ENCODE peak calls at places on chromosomes 2 and 18, in six cellular contexts. K is stomach, R is adipocyte, W is PC-3, Y is HCT116, M is heart left ventricle. V is an unnamed sample.

GRCh38 chr18:41075212-41075611 is 879.8 kb upstream of the PIK3C3 start:
- DNase-seq in Y (no peak), W (peak), K (no peak), R (peak), M (no peak), V (peak)

GRCh38 chr18:11553098-11553940 is 56.1 kb upstream of the SLC35G4 start:
- DNase-seq in Y (peak), M (no peak), K (no peak), W (peak), R (peak), V (peak)

GRCh38 chr2:195304310-195304709 is 352.7 kb upstream of the SLC39A10 start:
- DNase-seq in M (no peak), Y (peak), K (no peak), W (peak), R (no peak), V (peak)

GRCh38 chr18:44410740-44411139 is 269.9 kb upstream of the SETBP1 start:
- DNase-seq in Y (no peak), M (no peak), W (no peak), K (no peak), R (no peak), V (no peak)

GRCh38 chr18:35183846-35184245 is 57.0 kb upstream of the ZNF397 start:
- DNase-seq in R (peak), W (no peak), M (no peak), K (no peak), Y (no peak), V (no peak)

GRCh38 chr2:17181051-17181450 is 337.2 kb downstream of the RAD51AP2 start:
- DNase-seq in M (no peak), W (no peak), Y (no peak), R (no peak), K (no peak), V (no peak)

GRCh38 chr2:176812376-176812775 is 400.2 kb upstream of the HNRNPA3 start:
- DNase-seq in K (no peak), W (no peak), R (no peak), Y (no peak), M (no peak), V (no peak)

GRCh38 chr2:231144896-231145295 is 20.1 kb upstream of the HTR2B start:
- DNase-seq in W (no peak), R (no peak), K (no peak), Y (no peak), M (no peak), V (no peak)

GRCh38 chr2:98604547-98604946 is 3.8 kb downstream of the COA5 start:
- DNase-seq in M (no peak), W (peak), R (peak), K (no peak), Y (no peak), V (no peak)

GRCh38 chr2:75710220-75710576 is 517 bp downstream of the GCFC2 start:
- DNase-seq in K (no peak), Y (no peak), W (no peak), M (no peak), R (no peak), V (peak)

GRCh38 chr2:11498543-11499034 is 32.6 kb upstream of the E2F6 start:
- DNase-seq in Y (no peak), M (peak), W (peak), K (peak), R (no peak), V (no peak)

GRCh38 chr2:38315707-38316333 is 61.3 kb downstream of the ATL2 start:
- DNase-seq in M (no peak), R (peak), Y (peak), K (no peak), W (peak), V (peak)

GRCh38 chr2:229641676-229642075 is 72.7 kb downstream of the DNER start:
- DNase-seq in Y (no peak), W (no peak), K (no peak), M (no peak), R (no peak), V (no peak)

GRCh38 chr2:85537600-85538506 is 1.1 kb upstream of the MAT2A start:
- DNase-seq in R (peak), K (peak), W (peak), M (peak), Y (no peak), V (no peak)

GRCh38 chr2:150587547-150588209 is 100.2 kb upstream of the RND3 start:
- DNase-seq in Y (no peak), M (no peak), W (no peak), R (peak), K (no peak), V (no peak)

GRCh38 chr2:240600451-240600961 is 14.0 kb downstream of the CAPN10 start:
- DNase-seq in Y (no peak), R (no peak), W (no peak), M (no peak), K (no peak), V (no peak)

GRCh38 chr2:35591886-35592285 is 763.7 kb upstream of the CRIM1 start:
- DNase-seq in M (no peak), Y (no peak), R (no peak), W (no peak), K (no peak), V (no peak)

GRCh38 chr2:234708717-234709116 is 211.8 kb upstream of the ARL4C start:
- DNase-seq in W (no peak), K (no peak), M (no peak), R (no peak), Y (no peak), V (no peak)

GRCh38 chr2:234710066-234710465 is 213.2 kb upstream of the ARL4C start:
- DNase-seq in R (no peak), M (no peak), Y (no peak), W (no peak), K (no peak), V (peak)

GRCh38 chr2:234712421-234712935 is 215.6 kb upstream of the ARL4C start:
- DNase-seq in W (no peak), M (no peak), K (no peak), Y (no peak), R (no peak), V (no peak)

GRCh38 chr2:234711308-234711707 is 214.4 kb upstream of the ARL4C start:
- DNase-seq in K (no peak), Y (no peak), M (no peak), W (no peak), R (no peak), V (no peak)

DNA sequence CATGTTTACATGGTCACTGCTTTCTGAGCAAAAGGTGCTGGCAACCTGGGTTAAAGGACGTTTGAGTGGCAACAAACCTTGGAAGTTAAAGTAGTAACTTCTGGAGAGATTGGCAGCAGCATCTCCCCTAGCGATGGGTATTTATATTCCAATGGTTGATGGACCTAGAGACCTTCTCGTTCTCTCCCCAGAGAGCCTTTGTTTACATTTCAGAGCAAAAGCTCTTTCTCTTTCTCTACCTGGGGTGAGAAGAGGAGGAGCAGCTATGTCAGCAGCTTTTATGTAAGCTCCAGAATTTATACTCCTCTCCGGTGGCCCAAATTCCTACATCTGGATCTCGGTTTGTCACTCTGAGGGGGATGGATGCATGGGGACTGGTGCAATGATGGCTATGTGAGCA is 213.7 kb upstream of the ARL4C start:
- DNase-seq in M (no peak), W (no peak), Y (no peak), R (no peak), K (no peak), V (no peak)
- H3K4me3 ChIP-seq in M (no peak), W (no peak), Y (no peak), R (no peak), K (no peak), V (no peak)

DNA sequence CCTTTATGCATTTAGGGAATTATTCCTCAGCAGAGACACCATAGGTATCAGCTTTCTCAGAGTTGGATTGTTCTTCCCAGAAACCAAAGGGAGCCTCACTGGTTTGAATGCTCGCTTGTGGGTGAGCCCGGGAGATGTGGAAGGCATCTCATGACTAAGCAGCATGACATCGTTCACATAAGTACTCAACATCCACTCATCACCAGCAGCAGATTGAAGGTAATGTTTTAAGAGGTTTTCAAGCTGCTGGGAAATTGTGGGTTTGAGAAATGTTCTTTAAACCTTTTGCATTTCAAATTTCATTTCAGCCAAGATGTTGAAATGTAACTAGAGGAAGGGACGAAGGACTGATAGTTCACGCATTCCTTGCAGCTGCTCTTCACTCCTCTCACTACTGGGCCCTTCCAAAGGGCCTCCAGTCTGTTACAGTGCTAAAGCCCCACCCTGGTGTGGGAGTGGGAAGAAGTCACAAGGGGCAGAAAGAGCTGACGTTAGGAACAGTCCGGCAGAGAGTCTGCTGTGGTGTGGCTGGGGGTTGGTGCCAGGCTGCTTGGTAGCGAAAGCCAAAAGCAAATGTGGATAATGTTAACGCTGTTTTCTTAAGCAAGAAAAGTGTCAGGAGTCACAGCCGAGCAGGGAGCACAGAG is 324.5 kb upstream of the EPHA4 start:
- DNase-seq in K (no peak), M (peak), Y (no peak), R (peak), W (peak), V (peak)
- H3K4me3 ChIP-seq in K (no peak), M (no peak), Y (no peak), R (peak), W (no peak), V (no peak)

GRCh38 chr2:74504591-74504990 is 2.9 kb downstream of the PCGF1 start:
- DNase-seq in K (no peak), W (no peak), M (no peak), Y (no peak), R (peak), V (no peak)

GRCh38 chr2:74503506-74504475 is 3.7 kb downstream of the PCGF1 start:
- DNase-seq in W (no peak), K (peak), R (peak), M (no peak), Y (no peak), V (no peak)

GRCh38 chr2:74502147-74502719 is 2.8 kb upstream of the LBX2 start:
- DNase-seq in M (peak), K (peak), Y (no peak), W (no peak), R (no peak), V (no peak)

GRCh38 chr2:74501335-74502071 is 2.1 kb upstream of the LBX2 start:
- DNase-seq in Y (no peak), M (no peak), K (no peak), R (no peak), W (no peak), V (no peak)

DNA sequence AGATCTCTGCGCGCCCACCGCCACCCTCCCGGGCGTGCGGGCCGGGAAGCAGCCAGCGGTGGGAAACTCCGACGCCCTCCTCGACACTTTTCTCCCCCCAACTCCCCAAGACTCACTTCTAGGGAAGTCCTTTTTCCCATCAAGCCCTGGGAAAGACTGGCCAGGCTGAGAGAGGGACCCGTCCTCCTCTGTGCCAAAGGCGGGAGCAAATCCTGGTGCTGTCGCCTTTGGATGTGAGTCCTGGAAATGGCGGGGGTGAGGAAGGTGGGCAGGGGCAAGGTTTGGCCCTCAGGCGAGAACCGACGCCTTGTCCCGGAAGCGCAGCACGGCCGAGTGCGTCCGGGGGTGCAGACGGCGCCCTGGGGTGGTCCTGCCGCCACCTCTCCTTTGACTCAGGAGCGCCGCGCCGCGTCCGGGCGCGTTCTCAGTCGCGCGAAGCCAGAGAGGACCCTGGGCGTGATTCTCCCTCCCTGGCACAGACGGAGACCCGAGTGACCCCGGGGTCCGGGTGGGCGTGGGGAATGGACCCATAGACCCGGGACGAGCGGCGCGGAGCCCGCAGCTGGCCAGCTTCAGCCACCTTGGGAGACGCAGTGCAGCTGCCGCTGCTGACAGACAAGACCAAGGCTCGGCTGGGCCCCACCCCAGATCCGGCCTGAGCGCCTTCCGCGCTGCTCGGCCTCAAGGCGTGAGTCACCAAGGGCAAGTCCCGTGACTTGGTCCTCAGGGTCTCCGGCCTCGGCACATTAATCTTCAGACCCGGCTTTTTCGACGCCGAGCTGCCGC is 3.5 kb upstream of the LBX2 start:
- DNase-seq in K (peak), Y (peak), W (no peak), M (peak), R (peak), V (peak)
- H3K4me3 ChIP-seq in K (peak), Y (peak), W (no peak), M (peak), R (peak), V (peak)

DNA sequence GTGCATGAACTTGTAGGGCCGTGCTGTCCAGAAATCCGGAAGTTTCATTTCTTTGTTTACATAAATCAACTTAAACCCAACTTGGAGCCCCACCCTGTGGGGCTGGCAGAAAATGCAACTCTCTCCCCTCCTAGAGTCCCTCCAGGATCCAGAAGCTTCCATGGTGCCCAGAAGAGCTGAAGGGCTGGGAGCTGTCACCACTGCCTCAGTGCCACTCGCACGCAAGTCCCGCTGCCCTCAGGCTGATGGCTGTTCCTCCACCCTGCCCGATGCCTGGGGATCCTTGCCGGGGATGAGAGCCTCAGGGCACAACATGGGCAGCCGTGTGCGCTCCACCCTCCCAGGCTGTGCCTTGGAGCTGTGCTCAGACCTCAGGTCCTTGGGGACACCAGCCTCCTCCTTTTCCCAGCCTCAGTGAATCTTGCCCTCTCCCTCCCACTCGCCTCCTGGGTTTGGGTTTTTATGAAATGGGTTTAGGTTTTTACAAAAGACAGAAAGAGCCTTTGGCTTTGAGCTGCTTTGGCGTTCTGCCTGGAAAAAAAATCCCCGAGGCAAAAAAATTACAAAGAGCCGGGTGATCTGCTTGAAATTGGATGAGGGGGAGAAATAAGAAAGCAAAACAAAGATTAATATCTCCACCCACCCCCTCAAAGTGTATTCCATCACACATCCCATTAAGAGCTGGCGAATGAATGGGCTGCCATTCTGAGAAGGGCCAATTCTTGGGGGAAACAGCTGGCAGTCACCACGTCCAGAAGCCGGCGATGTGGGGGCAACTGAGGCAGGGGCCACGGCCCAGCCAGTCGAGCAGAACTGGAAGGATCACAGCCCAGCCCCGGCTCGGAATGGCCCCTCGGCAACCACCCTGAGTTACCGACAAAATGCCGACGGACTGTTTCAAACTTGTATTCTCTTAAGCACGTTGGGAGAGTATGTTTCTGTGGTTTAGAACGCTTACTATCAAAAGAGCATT is 155.4 kb downstream of the TWIST2 start:
- DNase-seq in Y (no peak), R (peak), M (no peak), W (peak), K (no peak), V (peak)
- H3K4me3 ChIP-seq in Y (no peak), R (peak), M (no peak), W (peak), K (no peak), V (no peak)

GRCh38 chr18:51029694-51030536 is at the start of gene SMAD4:
- DNase-seq in Y (peak), W (peak), M (peak), K (peak), R (peak), V (peak)

GRCh38 chr18:51030537-51031258 is 685 bp downstream of the SMAD4 start:
- DNase-seq in K (peak), R (peak), W (peak), M (peak), Y (no peak), V (no peak)

GRCh38 chr18:51025512-51025911 is 4.5 kb upstream of the SMAD4 start:
- DNase-seq in W (no peak), M (no peak), R (no peak), K (no peak), Y (no peak), V (no peak)

GRCh38 chr18:51029378-51029693 is 677 bp upstream of the SMAD4 start:
- DNase-seq in R (no peak), W (peak), M (no peak), K (no peak), Y (no peak), V (no peak)

DNA sequence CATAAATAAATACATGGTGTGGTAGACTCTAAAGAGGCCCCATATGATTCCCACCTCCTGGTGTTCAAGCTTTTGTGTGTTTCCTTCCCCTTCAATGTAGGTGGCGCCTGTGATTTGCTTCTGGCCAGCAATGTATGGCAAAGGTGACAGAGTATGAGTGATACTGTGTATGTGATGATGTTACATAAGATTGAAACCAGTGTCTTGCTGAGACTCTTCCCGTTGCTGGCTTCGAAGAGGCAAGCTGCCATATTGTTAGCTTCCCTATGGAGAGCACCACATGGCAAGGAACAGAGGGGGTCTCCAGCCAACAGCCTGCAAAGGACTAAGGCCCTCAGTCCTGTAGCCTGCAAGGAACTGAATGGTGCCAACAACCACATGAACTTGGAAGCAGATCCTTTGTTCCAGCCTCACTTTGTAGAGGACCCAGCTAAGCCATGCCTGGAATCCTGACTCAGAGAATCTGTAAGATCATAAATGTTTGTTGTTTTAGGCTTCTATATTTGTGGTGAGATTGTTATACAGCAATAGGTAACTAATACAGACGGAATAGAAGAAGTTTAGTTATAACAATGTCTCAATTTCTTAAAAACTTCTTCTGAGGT is 1.7 kb upstream of the SMAD4 start:
- DNase-seq in K (no peak), M (no peak), R (peak), W (peak), Y (peak), V (peak)
- H3K4me3 ChIP-seq in K (no peak), M (no peak), R (no peak), W (no peak), Y (no peak), V (no peak)

DNA sequence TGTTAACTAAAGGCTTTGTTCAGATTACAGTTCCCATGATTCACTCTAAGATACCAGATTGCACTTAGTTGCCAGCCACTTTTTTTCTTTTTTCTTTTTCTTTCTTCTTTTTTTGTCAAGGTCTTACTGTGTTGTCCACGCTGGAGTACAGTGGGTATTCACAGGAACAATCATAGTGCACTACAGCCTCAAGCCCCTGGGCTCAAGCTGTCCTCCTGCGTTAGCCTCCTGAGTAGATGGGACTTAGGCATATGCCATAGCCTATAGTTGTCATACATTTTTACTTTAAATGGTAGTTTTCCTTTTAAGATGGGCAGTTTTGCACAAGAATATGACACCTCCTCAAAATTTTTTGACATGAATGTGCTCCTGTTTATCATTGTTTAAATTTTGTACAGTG is 2.1 kb downstream of the UGP2 start:
- DNase-seq in Y (no peak), R (no peak), W (no peak), K (no peak), M (no peak), V (no peak)
- H3K4me3 ChIP-seq in Y (no peak), R (peak), W (peak), K (peak), M (peak), V (peak)

GRCh38 chr2:15594291-15595256 is 2.9 kb downstream of the DDX1 start:
- DNase-seq in R (no peak), Y (no peak), M (no peak), K (no peak), W (peak), V (no peak)
- H3K4me3 ChIP-seq in R (no peak), Y (no peak), M (no peak), K (no peak), W (no peak), V (no peak)